ENCODE peak calls at places on chromosome 1, in seven cellular contexts. A is GM23338, E is keratinocyte, O is HCT116, H is hepatocyte, U is MM.1S, J is K562. P is an unnamed sample.
A peak's percentile ranks its signal among the peaks of the same experiment; 100 is the strongest.

GRCh38 chr1:228866498-228866897 is 131.2 kb downstream of the RHOU start:
- DNase-seq in O (no peak), H (peak; percentile 59), A (no peak), E (no peak), U (no peak), J (no peak), P (no peak)

GRCh38 chr1:162081316-162081715 is 11.8 kb downstream of the NOS1AP start:
- DNase-seq in E (no peak), J (no peak), H (no peak), A (no peak), O (peak; percentile 35), U (no peak), P (peak; percentile 27)

GRCh38 chr1:82464362-82464931 is 663.7 kb downstream of the ADGRL2 start:
- DNase-seq in J (no peak), E (no peak), A (peak; percentile 3), U (no peak), H (peak; percentile 33), O (no peak), P (peak; percentile 97)

GRCh38 chr1:159211331-159212136 is 6.9 kb downstream of the ACKR1 start:
- DNase-seq in J (peak; percentile 49), U (peak; percentile 61), E (no peak), O (peak; percentile 21), H (peak; percentile 60), A (peak; percentile 92), P (peak; percentile 47)

GRCh38 chr1:198179556-198179981 is 22.8 kb downstream of the NEK7 start:
- DNase-seq in A (no peak), O (no peak), H (peak; percentile 15), E (no peak), U (peak; percentile 73), J (no peak), P (peak; percentile 73)

GRCh38 chr1:101022294-101022693 is 3.3 kb downstream of the DPH5 start:
- DNase-seq in O (no peak), E (no peak), U (no peak), J (no peak), A (peak; percentile 47), H (no peak), P (peak; percentile 77)

GRCh38 chr1:115114308-115114707 is 25.0 kb upstream of the TSPAN2 start:
- DNase-seq in H (peak; percentile 35), U (peak; percentile 9), E (no peak), A (no peak), O (peak; percentile 29), J (no peak), P (no peak)

GRCh38 chr1:240619901-240620621 is 8.1 kb upstream of the GREM2 start:
- DNase-seq in A (no peak), O (no peak), J (no peak), H (no peak), U (no peak), E (no peak), P (no peak)

GRCh38 chr1:91537281-91538069 is 36.8 kb downstream of the CDC7 start:
- DNase-seq in E (no peak), U (no peak), A (no peak), J (no peak), H (no peak), O (no peak), P (peak; percentile 86)

GRCh38 chr1:163410073-163410522 is 88.3 kb downstream of the NUF2 start:
- DNase-seq in J (peak; percentile 30), H (peak; percentile 82), E (no peak), A (peak; percentile 94), O (peak; percentile 48), U (peak; percentile 78), P (peak; percentile 39)

GRCh38 chr1:177571076-177571475 is 398.8 kb downstream of the SEC16B start:
- DNase-seq in A (peak; percentile 34), O (no peak), E (no peak), H (no peak), J (no peak), U (no peak), P (no peak)

GRCh38 chr1:86990826-86991225 is 76.4 kb downstream of the HS2ST1 start:
- DNase-seq in A (no peak), J (no peak), O (no peak), U (no peak), H (no peak), E (no peak), P (no peak)

GRCh38 chr1:945910-946565 is 13.0 kb downstream of the NOC2L start:
- DNase-seq in J (no peak), H (no peak), O (no peak), U (no peak), A (no peak), E (no peak), P (no peak)

GRCh38 chr1:214700381-214700780 is 97.4 kb downstream of the CENPF start:
- DNase-seq in A (no peak), U (no peak), J (no peak), O (no peak), H (no peak), E (no peak), P (no peak)

GRCh38 chr1:86155061-86155806 is 1.3 kb downstream of the COL24A1 start:
- DNase-seq in E (no peak), A (peak; percentile 73), H (peak; percentile 34), U (no peak), O (no peak), J (peak; percentile 3), P (peak; percentile 50)

GRCh38 chr1:26822737-26823395 is 3.6 kb upstream of the ZDHHC18 start:
- DNase-seq in A (peak; percentile 58), H (no peak), J (no peak), U (no peak), E (no peak), O (no peak), P (no peak)
- TF ChIP-seq EZH2 in A (no peak), H (no peak), J (no peak), U (no peak), E (no peak), O (no peak), P (no peak)

GRCh38 chr1:156693858-156694562 is 11.4 kb downstream of the CRABP2 start:
- DNase-seq in J (peak; percentile 91), A (peak; percentile 66), H (peak; percentile 69), U (no peak), O (no peak), E (no peak), P (no peak)

GRCh38 chr1:156691665-156692408 is 13.5 kb downstream of the CRABP2 start:
- DNase-seq in O (no peak), H (peak; percentile 75), J (peak; percentile 45), E (no peak), U (no peak), A (peak; percentile 76), P (peak; percentile 69)

GRCh38 chr1:156692958-156693857 is 12.2 kb downstream of the CRABP2 start:
- DNase-seq in E (no peak), U (no peak), H (peak; percentile 92), O (no peak), A (peak; percentile 100), J (peak; percentile 81), P (no peak)

GRCh38 chr1:156691216-156691615 is 14.0 kb upstream of the NES start:
- DNase-seq in U (no peak), E (no peak), A (no peak), J (no peak), O (no peak), H (no peak), P (no peak)

GRCh38 chr1:156692409-156692957 is 12.9 kb downstream of the CRABP2 start:
- DNase-seq in O (no peak), H (no peak), U (no peak), A (no peak), J (no peak), E (no peak), P (no peak)
- TF ChIP-seq EZH2 in O (no peak), H (no peak), U (no peak), A (no peak), J (no peak), E (no peak), P (no peak)

DNA sequence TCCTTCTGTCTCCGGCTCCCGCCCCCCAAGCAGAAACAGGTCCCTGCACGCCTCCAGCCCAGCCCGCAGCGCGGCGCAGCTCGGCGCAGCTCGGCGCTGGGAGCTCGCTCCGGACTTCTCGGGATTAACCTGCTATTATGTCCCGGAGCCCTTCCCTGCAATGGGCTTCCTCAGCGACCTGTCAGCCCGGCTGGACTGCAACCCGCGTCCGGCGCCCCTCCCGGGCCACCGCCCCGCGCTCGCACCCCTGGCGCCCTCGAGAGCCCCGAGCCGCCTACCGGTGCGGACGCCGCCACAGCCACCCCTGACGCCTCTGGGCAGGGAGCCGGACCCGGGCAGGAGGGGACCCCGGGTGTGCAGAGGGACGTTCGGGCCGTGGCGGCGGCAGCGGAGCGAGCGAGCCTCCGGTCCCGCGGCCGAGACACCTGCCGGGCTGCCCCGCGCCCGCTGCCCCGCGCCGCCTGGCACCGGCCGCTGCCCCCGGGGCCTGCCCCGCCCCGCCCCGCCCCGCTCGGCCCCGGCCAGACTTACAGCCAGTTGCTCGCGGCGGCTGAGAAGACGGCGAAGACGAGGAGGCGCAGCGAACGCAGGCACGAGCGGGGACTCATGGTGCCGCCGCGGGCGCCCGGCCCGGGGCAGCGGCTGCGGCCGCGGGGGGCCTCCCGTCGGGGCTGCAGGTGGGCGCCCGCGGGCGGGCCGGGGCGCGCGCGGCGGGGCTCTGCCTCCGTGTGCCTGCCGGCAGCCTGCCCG is 407 bp downstream of the WNT4 start:
- DNase-seq in A (peak; percentile 65), J (peak; percentile 41), U (no peak), E (no peak), O (no peak), H (peak; percentile 54), P (no peak)
- TF ChIP-seq EZH2 in A (no peak), J (no peak), U (no peak), E (no peak), O (no peak), H (no peak), P (no peak)

GRCh38 chr1:180631197-180631765 is 541 bp upstream of the XPR1 start:
- DNase-seq in E (no peak), U (no peak), A (no peak), O (no peak), J (no peak), H (no peak), P (no peak)

GRCh38 chr1:180630408-180631196 is 1.2 kb upstream of the XPR1 start:
- DNase-seq in E (no peak), A (no peak), O (no peak), J (no peak), H (no peak), U (no peak), P (no peak)

GRCh38 chr1:180631766-180632325 is at the start of gene XPR1:
- DNase-seq in U (peak; percentile 100), H (peak; percentile 100), E (peak; percentile 89), J (peak; percentile 99), A (peak; percentile 99), O (peak; percentile 97), P (peak; percentile 98)

GRCh38 chr1:180633092-180634045 is 1.5 kb downstream of the XPR1 start:
- DNase-seq in H (no peak), U (no peak), A (no peak), J (no peak), E (peak; percentile 60), O (no peak), P (peak; percentile 53)

DNA sequence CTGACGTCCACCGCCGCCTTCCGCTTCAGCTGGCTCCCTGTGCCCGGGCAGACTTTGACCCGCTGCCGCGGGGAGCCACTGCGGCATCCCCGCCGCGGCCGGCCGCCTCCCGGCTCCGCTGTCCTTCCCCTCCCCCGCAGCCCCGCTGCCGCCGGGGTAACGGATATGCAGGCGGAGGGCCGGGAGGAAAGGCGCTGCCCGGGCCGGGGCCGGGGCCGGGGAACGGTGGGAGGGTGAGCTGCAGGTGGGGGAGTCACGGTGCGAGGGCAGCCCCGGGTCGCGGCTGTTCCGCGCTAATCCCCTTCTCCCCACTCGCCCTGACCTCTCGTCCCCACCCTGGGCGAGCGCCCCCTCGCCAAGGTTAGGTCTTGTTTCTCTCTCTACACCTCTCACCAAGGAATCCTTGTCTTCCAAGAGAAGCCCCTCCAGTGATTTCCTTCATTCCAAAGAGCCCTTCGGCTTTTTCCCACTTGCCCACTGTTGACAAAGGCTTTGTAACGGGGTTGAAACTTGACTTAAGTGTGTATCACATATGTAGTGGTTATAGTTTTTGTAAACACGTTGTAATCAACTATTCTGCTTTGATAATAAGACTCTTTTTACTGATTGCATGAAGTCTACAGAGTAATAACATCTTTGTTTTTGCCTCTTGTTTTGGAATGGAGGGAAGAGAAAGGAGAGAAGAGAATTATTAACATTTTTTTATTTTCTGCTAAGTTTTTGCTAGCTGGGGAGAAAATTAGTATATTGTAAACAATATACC is 685 bp downstream of the XPR1 start:
- DNase-seq in O (no peak), A (peak; percentile 72), E (no peak), U (peak; percentile 72), J (peak; percentile 78), H (peak; percentile 82), P (no peak)
- TF ChIP-seq EZH2 in O (no peak), A (no peak), E (no peak), U (no peak), J (no peak), H (no peak), P (no peak)